ENCODE peak calls at places on chromosome 19, in seven cellular contexts. Y is AG04450, G is fibroblast of lung, M is colonic mucosa, B is mucosa of descending colon, S is astrocyte of the spinal cord, D is foreskin fibroblast. N is an unnamed sample.

GRCh38 chr19:4472174-4472974 is at the start of gene HDGFL2:
- DNase-seq in Y (no peak), G (no peak), M (no peak), B (no peak), S (no peak), D (no peak), N (no peak)

GRCh38 chr19:35714601-35715354 is 3.0 kb upstream of the KMT2B start:
- DNase-seq in Y (no peak), G (no peak), M (no peak), B (no peak), S (no peak), D (no peak), N (no peak)

GRCh38 chr19:45311640-45312039 is 11.0 kb downstream of the CKM start:
- DNase-seq in Y (no peak), G (no peak), M (no peak), B (no peak), S (no peak), D (peak), N (no peak)

GRCh38 chr19:30064021-30064699 is 122.1 kb downstream of the URI1 start:
- DNase-seq in Y (no peak), G (no peak), M (no peak), B (no peak), S (no peak), D (no peak), N (no peak)

GRCh38 chr19:29844891-29845575 is 33.2 kb downstream of the CCNE1 start:
- DNase-seq in Y (peak), G (peak), M (peak), B (peak), S (peak), D (peak), N (peak)

GRCh38 chr19:30482956-30483355 is 110.8 kb downstream of the ZNF536 start:
- DNase-seq in Y (no peak), G (no peak), M (no peak), B (no peak), S (no peak), D (no peak), N (no peak)

GRCh38 chr19:33303791-33304759 is 1.7 kb upstream of the CEBPA start:
- DNase-seq in Y (no peak), G (peak), M (no peak), B (no peak), S (no peak), D (no peak), N (peak)

GRCh38 chr19:48964205-48965032 is 690 bp upstream of the FTL start:
- DNase-seq in Y (no peak), G (peak), M (peak), B (peak), S (no peak), D (peak), N (peak)

GRCh38 chr19:19738564-19738963 is 5.7 kb upstream of the ZNF14 start:
- DNase-seq in Y (no peak), G (no peak), M (no peak), B (no peak), S (no peak), D (no peak), N (no peak)

GRCh38 chr19:43532571-43532961 is 422 bp upstream of the ZNF575 start:
- DNase-seq in Y (no peak), G (no peak), M (peak), B (peak), S (no peak), D (no peak), N (no peak)

GRCh38 chr19:4962085-4962619 is 6.8 kb upstream of the KDM4B start:
- DNase-seq in Y (no peak), G (no peak), M (no peak), B (no peak), S (no peak), D (no peak), N (no peak)

GRCh38 chr19:41702208-41702651 is 6.2 kb upstream of the CEACAM5 start:
- DNase-seq in Y (no peak), G (no peak), M (no peak), B (no peak), S (peak), D (no peak), N (peak)

GRCh38 chr19:50380767-50381166 is 3.4 kb upstream of the POLD1 start:
- DNase-seq in Y (no peak), G (no peak), M (no peak), B (no peak), S (no peak), D (no peak), N (peak)

GRCh38 chr19:46533085-46534081 is 37.7 kb upstream of the PNMA8B start:
- DNase-seq in Y (no peak), G (no peak), M (no peak), B (no peak), S (no peak), D (no peak), N (no peak)

GRCh38 chr19:49956113-49956491 is 4.9 kb downstream of the SIGLEC11 start:
- DNase-seq in Y (no peak), G (no peak), M (no peak), B (no peak), S (no peak), D (no peak), N (no peak)

GRCh38 chr19:34151439-34151838 is 20.9 kb upstream of the LSM14A start:
- DNase-seq in Y (no peak), G (no peak), M (no peak), B (no peak), S (no peak), D (no peak), N (no peak)

GRCh38 chr19:32773126-32773525 is 53.6 kb downstream of the TDRD12 start:
- DNase-seq in Y (no peak), G (no peak), M (no peak), B (no peak), S (no peak), D (no peak), N (no peak)

GRCh38 chr19:44573647-44574046 is 39.7 kb upstream of the IGSF23 start:
- DNase-seq in Y (no peak), G (peak), M (no peak), B (no peak), S (no peak), D (no peak), N (no peak)

GRCh38 chr19:43432866-43433673 is 18.4 kb downstream of the TEX101 start:
- DNase-seq in Y (no peak), G (peak), M (peak), B (peak), S (peak), D (peak), N (peak)

GRCh38 chr19:17886515-17886914 is 14.8 kb downstream of the SLC5A5 start:
- DNase-seq in Y (no peak), G (no peak), M (no peak), B (no peak), S (no peak), D (no peak), N (no peak)

GRCh38 chr19:37691881-37692504 is 27.6 kb downstream of the ZNF607 start:
- DNase-seq in Y (peak), G (peak), M (peak), B (peak), S (peak), D (peak), N (peak)

GRCh38 chr19:11125994-11126685 is 29.4 kb downstream of the SPC24 start:
- DNase-seq in Y (peak), G (peak), M (peak), B (peak), S (peak), D (peak), N (peak)

GRCh38 chr19:4713384-4713951 is 10.2 kb downstream of the DPP9 start:
- DNase-seq in Y (peak), G (peak), M (peak), B (peak), S (peak), D (peak), N (peak)

GRCh38 chr19:5557691-5558090 is 10.1 kb downstream of the TINCR start:
- DNase-seq in Y (no peak), G (no peak), M (no peak), B (no peak), S (no peak), D (no peak), N (no peak)

GRCh38 chr19:49591731-49592485 is 926 bp downstream of the PRR12 start:
- DNase-seq in Y (no peak), G (peak), M (peak), B (peak), S (peak), D (no peak), N (peak)

GRCh38 chr19:5143471-5144411 is 174.8 kb downstream of the KDM4B start:
- DNase-seq in Y (no peak), G (no peak), M (no peak), B (no peak), S (no peak), D (no peak), N (no peak)

GRCh38 chr19:14479985-14480694 is 5.0 kb upstream of the PTGER1 start:
- DNase-seq in Y (no peak), G (peak), M (no peak), B (no peak), S (no peak), D (no peak), N (peak)

GRCh38 chr19:38455031-38455430 is 21.5 kb downstream of the RYR1 start:
- DNase-seq in Y (no peak), G (peak), M (no peak), B (no peak), S (no peak), D (no peak), N (peak)

GRCh38 chr19:2973229-2973628 is 4.1 kb upstream of the TLE6 start:
- DNase-seq in Y (no peak), G (no peak), M (no peak), B (no peak), S (no peak), D (no peak), N (peak)

GRCh38 chr19:4051175-4052101 is 15.3 kb downstream of the ZBTB7A start:
- DNase-seq in Y (no peak), G (peak), M (peak), B (no peak), S (no peak), D (no peak), N (peak)

GRCh38 chr19:18428837-18429674 is 8.9 kb downstream of the ISYNA1 start:
- DNase-seq in Y (no peak), G (peak), M (peak), B (peak), S (peak), D (peak), N (peak)

GRCh38 chr19:3852614-3853254 is 16.1 kb downstream of the ZFR2 start:
- DNase-seq in Y (no peak), G (peak), M (peak), B (peak), S (peak), D (peak), N (peak)

GRCh38 chr19:45881082-45881908 is 4.6 kb downstream of the IRF2BP1 start:
- DNase-seq in Y (no peak), G (no peak), M (peak), B (no peak), S (no peak), D (no peak), N (no peak)

GRCh38 chr19:20385056-20385455 is 180.5 kb downstream of the ZNF737 start:
- DNase-seq in Y (no peak), G (no peak), M (no peak), B (no peak), S (no peak), D (no peak), N (no peak)

GRCh38 chr19:49200238-49200862 is 42.8 kb downstream of the TRPM4 start:
- DNase-seq in Y (no peak), G (no peak), M (peak), B (peak), S (no peak), D (no peak), N (peak)

GRCh38 chr19:49894879-49895565 is 1.7 kb downstream of the IL4I1 start:
- DNase-seq in Y (no peak), G (no peak), M (no peak), B (no peak), S (no peak), D (no peak), N (no peak)

GRCh38 chr19:50633359-50633758 is 6.3 kb downstream of the SYT3 start:
- DNase-seq in Y (no peak), G (no peak), M (no peak), B (no peak), S (no peak), D (no peak), N (no peak)

GRCh38 chr19:45423033-45423588 is 606 bp downstream of the ERCC1 start:
- DNase-seq in Y (no peak), G (no peak), M (peak), B (no peak), S (no peak), D (no peak), N (no peak)

GRCh38 chr19:49071860-49072547 is 495 bp downstream of the KCNA7 start:
- DNase-seq in Y (no peak), G (no peak), M (no peak), B (no peak), S (no peak), D (no peak), N (no peak)

GRCh38 chr19:7787602-7788177 is 24.6 kb downstream of the CLEC4M start:
- DNase-seq in Y (no peak), G (no peak), M (no peak), B (no peak), S (no peak), D (no peak), N (no peak)
- H3K4me3 ChIP-seq in Y (no peak), G (no peak), M (no peak), B (no peak), S (no peak), D (no peak), N (no peak)

DNA sequence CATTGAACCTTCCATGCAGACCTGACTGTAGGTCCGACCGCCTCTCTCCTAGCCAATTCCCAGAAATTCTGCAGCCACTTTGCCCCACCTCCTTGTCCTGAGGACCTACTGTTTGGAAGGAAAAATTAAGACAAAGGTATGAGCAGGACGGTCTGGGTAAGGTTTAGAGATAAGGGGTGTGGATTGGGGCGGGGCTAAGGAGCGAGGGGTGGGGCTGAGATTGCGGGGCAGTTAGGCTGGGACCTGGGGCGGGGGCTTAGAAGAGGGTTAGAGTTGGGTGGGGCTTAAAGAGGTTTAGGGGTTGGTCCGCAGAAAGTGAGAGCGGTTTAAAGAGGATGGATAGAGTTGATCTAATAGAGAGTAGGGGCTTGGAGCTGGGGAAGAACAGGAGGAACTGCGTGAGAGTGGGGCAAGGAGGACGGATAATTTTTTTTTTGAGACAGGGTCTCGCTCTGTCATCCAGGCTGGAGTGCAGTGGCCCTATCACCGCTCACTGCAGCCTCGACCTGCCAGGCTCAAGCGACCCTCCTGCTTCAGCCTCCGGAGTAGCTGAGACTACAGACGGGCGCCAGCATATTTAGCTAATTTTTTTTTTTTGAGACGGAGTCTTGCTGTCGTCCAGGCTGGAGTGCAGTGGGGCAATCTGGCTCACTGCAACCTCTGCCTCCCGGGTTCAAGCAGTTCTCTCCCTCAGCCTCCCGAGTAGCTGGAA is 1.7 kb upstream of the ZNF865 start:
- DNase-seq in Y (no peak), G (no peak), M (peak), B (peak), S (no peak), D (no peak), N (no peak)
- H3K4me3 ChIP-seq in Y (no peak), G (no peak), M (no peak), B (no peak), S (no peak), D (no peak), N (no peak)

DNA sequence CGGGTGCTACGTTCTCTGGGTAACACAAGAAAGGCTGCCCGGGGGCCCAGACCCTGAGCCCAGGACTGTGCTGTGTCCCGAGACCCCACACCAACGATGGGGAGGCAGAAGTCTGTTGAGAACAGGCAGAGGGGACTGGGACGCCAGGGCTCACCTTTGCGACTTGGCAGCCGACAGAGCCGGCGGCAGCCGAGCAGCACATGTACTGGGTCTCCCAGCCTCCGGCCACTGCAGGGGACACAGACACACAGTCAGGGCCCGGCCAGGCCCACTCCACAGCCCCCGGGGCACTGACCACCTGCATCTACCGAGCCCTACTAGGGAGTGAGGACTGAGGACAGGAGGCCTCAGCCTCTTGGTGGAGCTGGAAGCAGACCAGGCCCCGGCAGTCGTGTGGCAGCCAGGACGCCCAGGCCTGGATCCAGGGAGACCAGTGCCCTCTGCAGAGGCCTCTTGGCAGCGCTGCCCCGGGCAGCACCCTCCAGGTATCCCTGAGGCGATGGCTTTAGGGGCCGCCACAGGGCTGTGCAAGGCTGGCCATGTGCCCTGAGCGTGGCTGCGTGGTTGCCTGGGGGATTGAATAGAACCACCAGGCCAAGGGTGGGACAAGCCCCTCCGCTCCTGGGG is 5.6 kb upstream of the ATP8B3 start:
- DNase-seq in Y (no peak), G (no peak), M (no peak), B (no peak), S (no peak), D (no peak), N (no peak)
- H3K4me3 ChIP-seq in Y (no peak), G (no peak), M (no peak), B (no peak), S (no peak), D (no peak), N (no peak)

GRCh38 chr19:12194827-12195500 is 32.1 kb downstream of the ZNF136 start:
- DNase-seq in Y (peak), G (peak), M (peak), B (peak), S (peak), D (peak), N (peak)
- H3K4me3 ChIP-seq in Y (peak), G (peak), M (peak), B (peak), S (peak), D (peak), N (peak)

DNA sequence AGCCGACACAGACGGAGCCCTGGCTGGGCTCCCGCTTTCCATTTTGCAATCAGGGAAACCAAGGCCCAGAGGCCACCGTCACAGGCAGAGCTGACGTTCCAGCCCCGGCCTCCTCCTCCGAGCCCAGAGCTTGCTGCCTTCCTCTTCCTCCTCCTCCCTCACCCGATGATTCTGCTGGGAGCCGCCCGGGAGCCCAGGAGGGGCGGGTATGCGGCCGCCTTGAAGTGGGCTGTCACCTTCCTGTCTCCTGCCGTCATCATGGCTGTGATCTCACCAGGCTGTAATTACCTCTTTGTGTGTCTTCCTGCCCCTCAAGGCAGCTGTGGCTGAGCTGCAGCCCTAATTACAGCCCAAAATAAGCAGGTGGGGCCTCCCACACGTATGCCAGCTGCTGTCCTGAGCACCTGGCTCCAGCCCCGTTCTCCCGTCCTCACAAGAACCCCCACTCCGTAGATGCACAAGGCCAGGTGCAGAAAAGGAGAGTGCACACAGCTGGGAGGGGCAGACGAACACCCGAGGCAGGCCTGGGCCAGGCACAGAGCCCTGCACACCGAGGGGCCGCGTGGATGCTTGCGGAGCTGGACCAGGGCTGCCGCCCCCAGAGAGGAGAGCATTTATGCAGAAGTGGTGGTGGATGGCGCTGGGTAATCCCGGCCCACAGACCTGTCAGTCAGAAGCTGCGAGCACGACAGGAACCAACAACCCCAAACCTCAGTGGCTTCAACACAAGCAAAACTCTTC is 4.0 kb downstream of the TPGS1 start:
- DNase-seq in Y (no peak), G (no peak), M (peak), B (peak), S (peak), D (no peak), N (peak)
- H3K4me3 ChIP-seq in Y (no peak), G (no peak), M (no peak), B (no peak), S (no peak), D (no peak), N (no peak)

GRCh38 chr19:510606-511100 is 3.4 kb downstream of the TPGS1 start:
- DNase-seq in Y (peak), G (peak), M (peak), B (peak), S (peak), D (peak), N (peak)
- H3K4me3 ChIP-seq in Y (no peak), G (no peak), M (no peak), B (no peak), S (no peak), D (no peak), N (no peak)

DNA sequence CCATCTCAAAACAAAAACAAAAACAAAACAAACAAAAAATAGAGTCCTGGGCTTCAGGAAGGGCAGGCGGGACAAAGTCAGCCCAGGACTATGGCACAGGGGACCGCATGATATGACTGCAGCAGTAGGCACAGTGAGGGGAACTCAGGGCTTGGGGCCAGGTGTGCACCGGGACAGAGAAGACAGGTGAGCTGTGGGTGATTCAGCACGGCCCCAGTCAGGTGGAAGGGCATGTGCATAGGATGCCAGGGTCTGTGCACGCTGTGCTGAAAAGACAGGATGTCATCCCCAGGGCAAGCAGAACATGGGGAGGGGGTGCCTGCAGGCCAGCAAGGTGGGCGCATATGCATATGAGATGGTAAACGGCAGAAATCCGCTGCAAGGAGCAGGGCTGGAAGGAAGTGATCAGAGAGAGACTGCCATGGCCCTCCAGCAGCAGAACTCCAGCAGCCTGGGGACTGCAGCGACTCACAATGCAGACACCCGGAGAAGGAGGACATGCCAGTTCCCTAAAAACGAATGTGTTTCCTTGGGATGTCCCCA is 15.0 kb downstream of the EPS15L1 start:
- DNase-seq in Y (no peak), G (no peak), M (no peak), B (no peak), S (no peak), D (no peak), N (no peak)
- H3K4me3 ChIP-seq in Y (peak), G (no peak), M (no peak), B (no peak), S (no peak), D (no peak), N (no peak)